ENCODE peak calls at places on chromosome 5, in six cellular contexts. P is heart right ventricle, U is sigmoid colon, N is pancreas, C is H9, A is mammary epithelial cell. Z is an unnamed sample.
A peak's percentile ranks its signal among the peaks of the same experiment; 100 is the strongest.

GRCh38 chr5:108727639-108728565 is 19.8 kb upstream of the FER start:
- DNase-seq in P (peak; percentile 93), U (peak; percentile 96), N (peak; percentile 92), C (peak; percentile 93), A (peak; percentile 89), Z (peak; percentile 95)

GRCh38 chr5:36756848-36757247 is 119.7 kb upstream of the NIPBL start:
- DNase-seq in P (no peak), U (no peak), N (no peak), C (no peak), A (no peak), Z (no peak)

GRCh38 chr5:115888027-115888426 is 46.3 kb downstream of the AP3S1 start:
- DNase-seq in P (no peak), U (no peak), N (no peak), C (no peak), A (no peak), Z (no peak)

GRCh38 chr5:56838409-56839039 is 23.2 kb downstream of the MAP3K1 start:
- DNase-seq in P (no peak), U (no peak), N (no peak), C (no peak), A (peak; percentile 58), Z (no peak)

GRCh38 chr5:122458278-122458872 is 146.3 kb downstream of the SNCAIP start:
- DNase-seq in P (no peak), U (no peak), N (no peak), C (no peak), A (no peak), Z (peak; percentile 41)

GRCh38 chr5:73825736-73826135 is 199.7 kb downstream of the ARHGEF28 start:
- DNase-seq in P (no peak), U (no peak), N (no peak), C (no peak), A (no peak), Z (no peak)

GRCh38 chr5:55991768-55992486 is 2.8 kb downstream of the IL6ST start:
- DNase-seq in P (no peak), U (no peak), N (no peak), C (no peak), A (no peak), Z (no peak)

GRCh38 chr5:103041071-103041676 is 78.8 kb downstream of the GIN1 start:
- DNase-seq in P (no peak), U (no peak), N (no peak), C (no peak), A (peak; percentile 37), Z (peak; percentile 54)

GRCh38 chr5:10310073-10310779 is 2.5 kb upstream of the CMBL start:
- DNase-seq in P (no peak), U (no peak), N (peak; percentile 73), C (peak; percentile 57), A (peak; percentile 90), Z (peak; percentile 90)

GRCh38 chr5:174645677-174646076 is 78.7 kb upstream of the MSX2 start:
- DNase-seq in P (no peak), U (peak; percentile 13), N (no peak), C (no peak), A (no peak), Z (no peak)

GRCh38 chr5:10468256-10468655 is 26.6 kb downstream of the ROPN1L start:
- DNase-seq in P (no peak), U (no peak), N (no peak), C (no peak), A (no peak), Z (no peak)

GRCh38 chr5:32600057-32600622 is 14.8 kb downstream of the SUB1 start:
- DNase-seq in P (peak; percentile 11), U (no peak), N (no peak), C (no peak), A (peak; percentile 25), Z (peak; percentile 69)

GRCh38 chr5:56751914-56752313 is 63.4 kb upstream of the MAP3K1 start:
- DNase-seq in P (no peak), U (no peak), N (no peak), C (no peak), A (no peak), Z (no peak)

GRCh38 chr5:91225848-91226686 is 157.1 kb downstream of the ARRDC3 start:
- DNase-seq in P (no peak), U (no peak), N (peak; percentile 31), C (peak; percentile 74), A (peak; percentile 46), Z (no peak)

GRCh38 chr5:122130152-122130551 is 806 bp downstream of the ZNF474 start:
- DNase-seq in P (no peak), U (no peak), N (no peak), C (no peak), A (no peak), Z (no peak)

GRCh38 chr5:98904786-98905185 is 24.0 kb downstream of the CHD1 start:
- DNase-seq in P (no peak), U (no peak), N (no peak), C (no peak), A (peak; percentile 65), Z (no peak)

GRCh38 chr5:33321026-33321425 is 119.7 kb upstream of the TARS1 start:
- DNase-seq in P (no peak), U (peak; percentile 87), N (no peak), C (no peak), A (peak; percentile 85), Z (peak; percentile 65)

GRCh38 chr5:179195561-179196419 is 135.6 kb downstream of the ZNF354C start:
- DNase-seq in P (no peak), U (peak; percentile 54), N (no peak), C (no peak), A (no peak), Z (peak; percentile 79)

GRCh38 chr5:99037668-99038067 is 108.9 kb upstream of the CHD1 start:
- DNase-seq in P (no peak), U (no peak), N (no peak), C (peak; percentile 52), A (no peak), Z (no peak)

GRCh38 chr5:145847499-145848497 is 12.7 kb upstream of the PRELID2 start:
- DNase-seq in P (no peak), U (no peak), N (no peak), C (no peak), A (peak; percentile 83), Z (peak; percentile 66)

GRCh38 chr5:68189613-68190012 is 25.9 kb upstream of the PIK3R1 start:
- DNase-seq in P (no peak), U (no peak), N (no peak), C (no peak), A (no peak), Z (no peak)

GRCh38 chr5:143456952-143457547 is 53.6 kb upstream of the NR3C1 start:
- DNase-seq in P (no peak), U (no peak), N (no peak), C (no peak), A (peak; percentile 53), Z (peak; percentile 90)

GRCh38 chr5:21685016-21685415 is 1168.1 kb downstream of the CDH12 start:
- DNase-seq in P (no peak), U (no peak), N (no peak), C (no peak), A (no peak), Z (no peak)

GRCh38 chr5:135467051-135467625 is 15.0 kb upstream of the TIFAB start:
- DNase-seq in P (no peak), U (peak; percentile 57), N (no peak), C (no peak), A (no peak), Z (no peak)

GRCh38 chr5:154370119-154370518 is 75.7 kb upstream of the SAP30L start:
- DNase-seq in P (no peak), U (no peak), N (no peak), C (no peak), A (no peak), Z (peak; percentile 90)

GRCh38 chr5:168315991-168316578 is 24.6 kb downstream of the WWC1 start:
- DNase-seq in P (no peak), U (no peak), N (peak; percentile 72), C (no peak), A (no peak), Z (no peak)

GRCh38 chr5:42992035-42992570 is 48.0 kb downstream of the ANXA2R start:
- DNase-seq in P (peak; percentile 91), U (peak; percentile 88), N (no peak), C (peak; percentile 75), A (peak; percentile 65), Z (peak; percentile 85)

GRCh38 chr5:68894673-68895072 is 199.1 kb upstream of the SLC30A5 start:
- DNase-seq in P (no peak), U (no peak), N (no peak), C (no peak), A (peak; percentile 60), Z (no peak)

GRCh38 chr5:1555011-1555807 is 31.4 kb upstream of the LPCAT1 start:
- DNase-seq in P (no peak), U (peak; percentile 54), N (no peak), C (no peak), A (peak; percentile 85), Z (peak; percentile 96)

GRCh38 chr5:176538505-176538806 is 1.3 kb upstream of the RNF44 start:
- DNase-seq in P (no peak), U (no peak), N (no peak), C (no peak), A (no peak), Z (no peak)
- H3K4me1 ChIP-seq in P (peaks cover 59% of the 10 kb centered on the region), U (peaks cover 59% of the 10 kb centered on the region), N (peaks cover 29% of the 10 kb centered on the region), C (peaks cover 13% of the 10 kb centered on the region), A (peaks cover 52% of the 10 kb centered on the region), Z (peaks cover 20% of the 10 kb centered on the region)

GRCh38 chr5:172861461-172861860 is 27.4 kb downstream of the ERGIC1 start:
- DNase-seq in P (no peak), U (no peak), N (no peak), C (no peak), A (no peak), Z (no peak)

GRCh38 chr5:172859966-172860365 is 25.9 kb downstream of the ERGIC1 start:
- DNase-seq in P (no peak), U (no peak), N (no peak), C (no peak), A (peak; percentile 26), Z (no peak)

GRCh38 chr5:172862165-172862801 is 28.2 kb downstream of the ERGIC1 start:
- DNase-seq in P (no peak), U (no peak), N (no peak), C (no peak), A (no peak), Z (no peak)

GRCh38 chr5:172858990-172859811 is 25.1 kb downstream of the ERGIC1 start:
- DNase-seq in P (peak; percentile 85), U (peak; percentile 90), N (no peak), C (no peak), A (no peak), Z (peak; percentile 97)

GRCh38 chr5:172860520-172861443 is 26.7 kb downstream of the ERGIC1 start:
- DNase-seq in P (peak; percentile 92), U (peak; percentile 97), N (peak; percentile 74), C (no peak), A (peak; percentile 77), Z (peak; percentile 95)
- H3K4me1 ChIP-seq in P (peaks cover 79% of the 10 kb centered on the region), U (peaks cover 54% of the 10 kb centered on the region), N (peaks cover 26% of the 10 kb centered on the region), C (peaks cover 3% of the 10 kb centered on the region), A (peaks cover 33% of the 10 kb centered on the region), Z (peaks cover 55% of the 10 kb centered on the region)

DNA sequence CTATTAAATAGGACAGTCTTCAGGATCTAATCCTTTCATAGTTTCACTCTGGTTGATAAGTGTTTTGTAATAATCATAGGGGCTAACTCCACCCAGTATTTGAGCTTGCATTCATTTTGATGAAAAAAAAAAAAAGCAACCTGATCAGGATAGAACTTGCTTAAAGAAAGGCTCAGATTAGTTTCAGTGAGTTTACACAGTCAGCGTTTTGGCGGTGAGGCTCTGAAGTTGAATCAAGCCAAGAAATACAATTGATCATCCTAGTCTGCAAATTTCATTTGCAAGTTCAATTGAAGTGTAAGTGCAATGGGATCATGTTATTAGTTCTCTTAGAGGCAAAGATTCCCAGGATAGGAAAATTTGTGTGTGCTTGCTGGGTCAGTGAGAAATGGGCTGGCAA is 159.7 kb upstream of the ELL2 start:
- DNase-seq in P (no peak), U (no peak), N (no peak), C (no peak), A (peak; percentile 51), Z (no peak)
- H3K4me1 ChIP-seq in P (peaks cover 17% of the 10 kb centered on the region), U (peaks cover 26% of the 10 kb centered on the region), N (peaks cover 75% of the 10 kb centered on the region), C (no peaks in the 10 kb centered on the region), A (peaks cover 35% of the 10 kb centered on the region), Z (peaks cover 43% of the 10 kb centered on the region)

GRCh38 chr5:148969291-148969690 is 93.6 kb downstream of the SH3TC2 start:
- DNase-seq in P (no peak), U (no peak), N (no peak), C (no peak), A (no peak), Z (no peak)
- H3K4me1 ChIP-seq in P (peaks cover 30% of the 10 kb centered on the region), U (peaks cover 42% of the 10 kb centered on the region), N (peaks cover 7% of the 10 kb centered on the region), C (peaks cover 5% of the 10 kb centered on the region), A (peaks cover 51% of the 10 kb centered on the region), Z (peaks cover 60% of the 10 kb centered on the region)

Z was measured in osteoblast.